ENCODE peak calls at places on chromosome X, in eight cellular contexts. E, F, C, N, V, Y, W and Q are unnamed samples.

GRCh38 chrX:37423864-37424569 is 74.9 kb downstream of the PRRG1 start:
- DNase-seq in E (no peak), F (no peak), C (no peak), N (no peak), V (no peak), Y (no peak), W (no peak), Q (no peak)

GRCh38 chrX:109475174-109475891 is 6.6 kb downstream of the GUCY2F start:
- DNase-seq in E (peak; percentile 11), F (peak; percentile 20), C (no peak), N (no peak), V (peak; percentile 42), Y (peak; percentile 7), W (no peak), Q (no peak)

GRCh38 chrX:10630320-10630719 is 9.9 kb upstream of the MID1 start:
- DNase-seq in E (no peak), F (no peak), C (no peak), N (no peak), V (no peak), Y (no peak), W (no peak), Q (no peak)

GRCh38 chrX:72245461-72246089 is 6.7 kb upstream of the ERCC6L start:
- DNase-seq in E (peak; percentile 24), F (peak; percentile 79), C (no peak), N (no peak), V (peak; percentile 42), Y (peak; percentile 33), W (no peak), Q (no peak)

GRCh38 chrX:15882704-15883539 is 28.3 kb upstream of the AP1S2 start:
- DNase-seq in E (no peak), F (no peak), C (no peak), N (no peak), V (no peak), Y (peak; percentile 8), W (no peak), Q (no peak)

GRCh38 chrX:103791826-103792458 is 15.3 kb downstream of the PLP1 start:
- DNase-seq in E (no peak), F (no peak), C (no peak), N (no peak), V (no peak), Y (no peak), W (no peak), Q (no peak)

GRCh38 chrX:148599404-148599803 is 99.0 kb downstream of the AFF2 start:
- DNase-seq in E (no peak), F (no peak), C (no peak), N (no peak), V (no peak), Y (no peak), W (no peak), Q (no peak)

GRCh38 chrX:22634081-22634480 is 361.4 kb downstream of the CBLL2 start:
- DNase-seq in E (no peak), F (no peak), C (no peak), N (no peak), V (no peak), Y (no peak), W (no peak), Q (no peak)

GRCh38 chrX:33195698-33196097 is 15.7 kb downstream of the DMD start:
- DNase-seq in E (no peak), F (no peak), C (no peak), N (no peak), V (no peak), Y (no peak), W (no peak), Q (no peak)

GRCh38 chrX:38514014-38514854 is 47.1 kb upstream of the TSPAN7 start:
- DNase-seq in E (no peak), F (no peak), C (no peak), N (no peak), V (no peak), Y (no peak), W (no peak), Q (no peak)

GRCh38 chrX:134537179-134537945 is 77.4 kb downstream of the HPRT1 start:
- DNase-seq in E (no peak), F (peak; percentile 68), C (no peak), N (no peak), V (no peak), Y (no peak), W (no peak), Q (no peak)

GRCh38 chrX:26918633-26919032 is 544.5 kb downstream of the PPP4R3C start:
- DNase-seq in E (no peak), F (no peak), C (no peak), N (no peak), V (no peak), Y (peak; percentile 6), W (no peak), Q (no peak)

GRCh38 chrX:34886011-34886410 is 56.6 kb upstream of the FAM47B start:
- DNase-seq in E (no peak), F (peak; percentile 17), C (no peak), N (no peak), V (no peak), Y (no peak), W (no peak), Q (no peak)

GRCh38 chrX:97367149-97367548 is 483.4 kb downstream of the RPA4 start:
- DNase-seq in E (no peak), F (no peak), C (no peak), N (no peak), V (no peak), Y (no peak), W (no peak), Q (no peak)

GRCh38 chrX:115693476-115693875 is 132.5 kb downstream of the PLS3 start:
- DNase-seq in E (no peak), F (no peak), C (no peak), N (no peak), V (no peak), Y (no peak), W (no peak), Q (no peak)

GRCh38 chrX:53018627-53019026 is 30.0 kb upstream of the GPR173 start:
- DNase-seq in E (no peak), F (no peak), C (no peak), N (no peak), V (no peak), Y (no peak), W (no peak), Q (no peak)

GRCh38 chrX:13520931-13521330 is 48.5 kb upstream of the EGFL6 start:
- DNase-seq in E (no peak), F (no peak), C (no peak), N (no peak), V (no peak), Y (no peak), W (no peak), Q (no peak)

GRCh38 chrX:10030570-10030969 is 63.4 kb downstream of the CLDN34 start:
- DNase-seq in E (no peak), F (no peak), C (no peak), N (no peak), V (no peak), Y (no peak), W (no peak), Q (no peak)

GRCh38 chrX:55340896-55341433 is 76.2 kb upstream of the PAGE3 start:
- DNase-seq in E (no peak), F (no peak), C (no peak), N (no peak), V (no peak), Y (no peak), W (no peak), Q (no peak)

GRCh38 chrX:17361620-17362019 is 13.4 kb upstream of the NHS start:
- DNase-seq in E (no peak), F (no peak), C (no peak), N (no peak), V (no peak), Y (no peak), W (no peak), Q (no peak)

GRCh38 chrX:3461824-3462508 is 115.5 kb upstream of the MXRA5 start:
- DNase-seq in E (no peak), F (no peak), C (no peak), N (no peak), V (no peak), Y (no peak), W (no peak), Q (no peak)

GRCh38 chrX:133590703-133591505 is 175.6 kb upstream of the GPC4 start:
- DNase-seq in E (no peak), F (no peak), C (no peak), N (no peak), V (no peak), Y (no peak), W (no peak), Q (no peak)

GRCh38 chrX:153925739-153926593 is at the start of gene ARHGAP4:
- DNase-seq in E (no peak), F (no peak), C (peak; percentile 92), N (no peak), V (no peak), Y (peak; percentile 62), W (no peak), Q (no peak)
- H3K4me1 ChIP-seq in E (peaks cover 72% of the 10 kb centered on the region), F (no peaks in the 10 kb centered on the region), C (peaks cover 79% of the 10 kb centered on the region), N (peaks cover 28% of the 10 kb centered on the region), V (peaks cover 12% of the 10 kb centered on the region), Y (peaks cover 78% of the 10 kb centered on the region), W (no peaks in the 10 kb centered on the region), Q (no peaks in the 10 kb centered on the region)

GRCh38 chrX:71128915-71129765 is 10.7 kb downstream of the MED12 start:
- DNase-seq in E (peak; percentile 59), F (peak; percentile 74), C (peak; percentile 92), N (no peak), V (peak; percentile 82), Y (peak; percentile 83), W (peak; percentile 73), Q (no peak)
- H3K36me3 ChIP-seq in E (peaks cover 81% of the 10 kb centered on the region), F (no peaks in the 10 kb centered on the region), C (peaks cover 48% of the 10 kb centered on the region), N (no peaks in the 10 kb centered on the region), V (no peaks in the 10 kb centered on the region), Y (peaks cover 71% of the 10 kb centered on the region), W (peaks cover 67% of the 10 kb centered on the region), Q (peaks cover 19% of the 10 kb centered on the region)

DNA sequence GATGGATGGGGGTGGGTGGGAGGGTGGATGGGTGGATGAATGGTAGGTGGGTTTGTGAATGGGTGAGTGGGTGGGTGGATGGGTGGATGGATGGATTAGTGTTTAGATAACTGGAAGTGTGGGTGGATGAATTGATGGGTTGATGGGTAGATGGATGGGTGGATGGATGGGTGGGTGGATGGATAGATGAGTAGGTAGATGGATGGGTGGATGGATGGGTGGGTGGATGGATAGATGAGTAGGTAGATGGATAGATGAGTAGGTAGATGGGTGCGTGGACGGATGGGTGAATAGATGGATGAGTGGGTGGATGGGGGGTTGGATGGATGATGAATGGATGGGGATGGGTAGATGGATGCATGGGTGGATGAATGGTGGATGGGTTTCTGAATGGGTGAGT is 20.3 kb upstream of the ASMTL start:
- DNase-seq in E (no peak), F (no peak), C (no peak), N (no peak), V (no peak), Y (no peak), W (no peak), Q (no peak)
- H3K4me1 ChIP-seq in E (no peaks in the 10 kb centered on the region), F (no peaks in the 10 kb centered on the region), C (peaks cover 32% of the 10 kb centered on the region), N (no peaks in the 10 kb centered on the region), V (no peaks in the 10 kb centered on the region), Y (peaks cover 42% of the 10 kb centered on the region), W (no peaks in the 10 kb centered on the region), Q (no peaks in the 10 kb centered on the region)

GRCh38 chrX:49853661-49854060 is 24.6 kb downstream of the PAGE4 start:
- DNase-seq in E (no peak), F (no peak), C (no peak), N (no peak), V (no peak), Y (no peak), W (no peak), Q (no peak)
- H3K36me3 ChIP-seq in E (no peaks in the 10 kb centered on the region), F (no peaks in the 10 kb centered on the region), C (no peaks in the 10 kb centered on the region), N (no peaks in the 10 kb centered on the region), V (no peaks in the 10 kb centered on the region), Y (no peaks in the 10 kb centered on the region), W (no peaks in the 10 kb centered on the region), Q (no peaks in the 10 kb centered on the region)